ENCODE peak calls at places on chromosomes 5 and 9, in eight cellular contexts. J is OCI-LY7; X is Calu3; E is HCEC 1CT; T is GM04504; W is activated CD8-positive, alpha-beta memory T cell treated with anti-CD3 and anti-CD28 coated beads, Interleukin-2, amount 50 U/mL, for 48 hours; O is SHP77; Y is stimulated activated CD4-positive, alpha-beta T cell treated with anti-CD3 and anti-CD28 coated beads, Interleukin-4, amount 100 ng/mL, for 4 hours. M is an unnamed sample.

GRCh38 chr9:109086221-109086620 is 33.5 kb downstream of the TMEM245 start:
- DNase-seq in Y (no peak), J (no peak), O (no peak), X (no peak), T (no peak), E (peak; percentile 51), W (no peak), M (no peak)

GRCh38 chr5:2383678-2384025 is 367.8 kb downstream of the IRX2 start:
- DNase-seq in E (no peak), J (no peak), T (no peak), Y (no peak), O (no peak), W (no peak), X (no peak), M (no peak)

GRCh38 chr5:78591972-78592700 is 56.4 kb downstream of the LHFPL2 start:
- DNase-seq in Y (no peak), E (no peak), X (no peak), W (no peak), T (no peak), O (no peak), J (no peak), M (no peak)

GRCh38 chr9:134624827-134625181 is 16.8 kb upstream of the COL5A1 start:
- DNase-seq in Y (no peak), W (no peak), X (no peak), E (peak; percentile 45), T (no peak), J (no peak), O (no peak), M (peak; percentile 92)

GRCh38 chr5:36948041-36948440 is 71.5 kb downstream of the NIPBL start:
- DNase-seq in W (no peak), O (no peak), X (no peak), E (peak; percentile 48), T (peak; percentile 15), J (no peak), Y (no peak), M (peak; percentile 70)

GRCh38 chr5:59317023-59317771 is 576.3 kb downstream of the PDE4D start:
- DNase-seq in W (no peak), J (no peak), Y (no peak), T (no peak), O (no peak), E (peak; percentile 37), X (no peak), M (peak; percentile 6)

GRCh38 chr5:174559141-174559540 is 165.2 kb upstream of the MSX2 start:
- DNase-seq in E (no peak), W (no peak), J (no peak), Y (no peak), O (no peak), T (no peak), X (no peak), M (no peak)

GRCh38 chr5:173456751-173457171 is 128.5 kb upstream of the STC2 start:
- DNase-seq in W (no peak), O (no peak), T (no peak), J (no peak), E (peak; percentile 47), Y (no peak), X (no peak), M (peak; percentile 53)

GRCh38 chr5:34490501-34491250 is 165.5 kb upstream of the RAI14 start:
- DNase-seq in J (no peak), W (no peak), O (peak; percentile 58), X (no peak), E (no peak), T (no peak), Y (no peak), M (no peak)

M was measured in HFFc6.